ENCODE peak calls at places on chromosomes 6 and 20, in nine cellular contexts. One of them, this sample, is unnamed.

GRCh38 chr20:4171538-4172116 is 156.3 kb upstream of the RNF24 start:
- DNase-seq in Kasumi-1: no peak
- DNase-seq in GM12878: no peak
- DNase-seq in kidney tubule cell: no peak
- DNase-seq in GM10248: no peak
- DNase-seq in fibroblast of villous mesenchyme: no peak
- DNase-seq in DND-41: no peak
- DNase-seq in nucleus accumbens: no peak
- DNase-seq in CD8-positive, alpha-beta memory T cell: no peak
- DNase-seq in this sample: no peak

GRCh38 chr6:135382182-135382628 is 115.3 kb downstream of the AHI1 start:
- DNase-seq in GM12878: peak; percentile 37
- DNase-seq in nucleus accumbens: no peak
- DNase-seq in Kasumi-1: no peak
- DNase-seq in GM10248: peak; percentile 52
- DNase-seq in DND-41: no peak
- DNase-seq in fibroblast of villous mesenchyme: no peak
- DNase-seq in kidney tubule cell: no peak
- DNase-seq in CD8-positive, alpha-beta memory T cell: no peak
- DNase-seq in this sample: no peak

GRCh38 chr6:153392156-153392555 is 261.1 kb upstream of the RGS17 start:
- DNase-seq in kidney tubule cell: peak; percentile 15
- DNase-seq in GM12878: no peak
- DNase-seq in CD8-positive, alpha-beta memory T cell: no peak
- DNase-seq in nucleus accumbens: no peak
- DNase-seq in DND-41: no peak
- DNase-seq in GM10248: no peak
- DNase-seq in Kasumi-1: no peak
- DNase-seq in fibroblast of villous mesenchyme: peak; percentile 8
- DNase-seq in this sample: no peak

GRCh38 chr6:63430985-63431519 is 111.3 kb upstream of the LGSN start:
- DNase-seq in CD8-positive, alpha-beta memory T cell: no peak
- DNase-seq in fibroblast of villous mesenchyme: no peak
- DNase-seq in kidney tubule cell: no peak
- DNase-seq in GM12878: no peak
- DNase-seq in Kasumi-1: no peak
- DNase-seq in DND-41: no peak
- DNase-seq in GM10248: no peak
- DNase-seq in nucleus accumbens: no peak
- DNase-seq in this sample: no peak

GRCh38 chr6:22049002-22049401 is 247.8 kb downstream of the PRL start:
- DNase-seq in fibroblast of villous mesenchyme: peak; percentile 6
- DNase-seq in Kasumi-1: no peak
- DNase-seq in nucleus accumbens: no peak
- DNase-seq in GM12878: no peak
- DNase-seq in CD8-positive, alpha-beta memory T cell: no peak
- DNase-seq in GM10248: no peak
- DNase-seq in kidney tubule cell: peak; percentile 15
- DNase-seq in DND-41: no peak
- DNase-seq in this sample: no peak

GRCh38 chr6:33418690-33419291 is 884 bp upstream of the CUTA start:
- DNase-seq in GM12878: no peak
- DNase-seq in nucleus accumbens: no peak
- DNase-seq in CD8-positive, alpha-beta memory T cell: peak; percentile 65
- DNase-seq in DND-41: no peak
- DNase-seq in Kasumi-1: no peak
- DNase-seq in kidney tubule cell: peak; percentile 30
- DNase-seq in fibroblast of villous mesenchyme: peak; percentile 52
- DNase-seq in GM10248: no peak
- DNase-seq in this sample: no peak

GRCh38 chr6:46042355-46042999 is 26.8 kb upstream of the CLIC5 start:
- DNase-seq in CD8-positive, alpha-beta memory T cell: no peak
- DNase-seq in Kasumi-1: peak; percentile 91
- DNase-seq in kidney tubule cell: peak; percentile 60
- DNase-seq in GM10248: peak; percentile 33
- DNase-seq in fibroblast of villous mesenchyme: peak; percentile 36
- DNase-seq in DND-41: peak; percentile 6
- DNase-seq in nucleus accumbens: no peak
- DNase-seq in GM12878: no peak
- DNase-seq in this sample: peak; percentile 12

GRCh38 chr20:12072221-12072944 is 154.7 kb downstream of the BTBD3 start:
- DNase-seq in GM10248: no peak
- DNase-seq in DND-41: no peak
- DNase-seq in fibroblast of villous mesenchyme: no peak
- DNase-seq in kidney tubule cell: no peak
- DNase-seq in GM12878: no peak
- DNase-seq in Kasumi-1: no peak
- DNase-seq in CD8-positive, alpha-beta memory T cell: no peak
- DNase-seq in nucleus accumbens: no peak
- DNase-seq in this sample: no peak

GRCh38 chr20:53044296-53044695 is 72.1 kb downstream of the TSHZ2 start:
- DNase-seq in GM10248: no peak
- DNase-seq in nucleus accumbens: no peak
- DNase-seq in GM12878: no peak
- DNase-seq in CD8-positive, alpha-beta memory T cell: no peak
- DNase-seq in fibroblast of villous mesenchyme: no peak
- DNase-seq in Kasumi-1: no peak
- DNase-seq in DND-41: no peak
- DNase-seq in kidney tubule cell: no peak
- DNase-seq in this sample: no peak

GRCh38 chr6:38871745-38872568 is 156.8 kb downstream of the DNAH8 start:
- DNase-seq in kidney tubule cell: peak; percentile 49
- DNase-seq in Kasumi-1: peak; percentile 53
- DNase-seq in GM10248: peak; percentile 41
- DNase-seq in DND-41: peak; percentile 68
- DNase-seq in GM12878: no peak
- DNase-seq in nucleus accumbens: peak; percentile 26
- DNase-seq in CD8-positive, alpha-beta memory T cell: peak; percentile 20
- DNase-seq in fibroblast of villous mesenchyme: peak; percentile 45
- DNase-seq in this sample: peak; percentile 55

GRCh38 chr20:39789411-39789810 is 827.3 kb downstream of the DHX35 start:
- DNase-seq in nucleus accumbens: no peak
- DNase-seq in CD8-positive, alpha-beta memory T cell: no peak
- DNase-seq in GM12878: no peak
- DNase-seq in kidney tubule cell: no peak
- DNase-seq in GM10248: no peak
- DNase-seq in fibroblast of villous mesenchyme: no peak
- DNase-seq in DND-41: no peak
- DNase-seq in Kasumi-1: no peak
- DNase-seq in this sample: no peak

GRCh38 chr6:170129691-170130171 is 161.1 kb downstream of the DLL1 start:
- DNase-seq in CD8-positive, alpha-beta memory T cell: no peak
- DNase-seq in fibroblast of villous mesenchyme: no peak
- DNase-seq in DND-41: no peak
- DNase-seq in GM12878: no peak
- DNase-seq in nucleus accumbens: no peak
- DNase-seq in Kasumi-1: no peak
- DNase-seq in GM10248: no peak
- DNase-seq in kidney tubule cell: peak; percentile 25
- DNase-seq in this sample: no peak

GRCh38 chr20:19662638-19662995 is 95.4 kb upstream of the RIN2 start:
- DNase-seq in Kasumi-1: no peak
- DNase-seq in GM10248: no peak
- DNase-seq in kidney tubule cell: no peak
- DNase-seq in fibroblast of villous mesenchyme: no peak
- DNase-seq in DND-41: no peak
- DNase-seq in nucleus accumbens: no peak
- DNase-seq in CD8-positive, alpha-beta memory T cell: no peak
- DNase-seq in GM12878: no peak
- DNase-seq in this sample: no peak

GRCh38 chr6:28315628-28316027 is 20.3 kb downstream of the ZSCAN31 start:
- DNase-seq in DND-41: no peak
- DNase-seq in GM10248: no peak
- DNase-seq in CD8-positive, alpha-beta memory T cell: no peak
- DNase-seq in Kasumi-1: no peak
- DNase-seq in GM12878: no peak
- DNase-seq in kidney tubule cell: no peak
- DNase-seq in nucleus accumbens: no peak
- DNase-seq in fibroblast of villous mesenchyme: no peak
- DNase-seq in this sample: no peak

GRCh38 chr6:131169613-131170012 is 34.3 kb downstream of the AKAP7 start:
- DNase-seq in DND-41: no peak
- DNase-seq in nucleus accumbens: no peak
- DNase-seq in CD8-positive, alpha-beta memory T cell: no peak
- DNase-seq in GM10248: no peak
- DNase-seq in Kasumi-1: no peak
- DNase-seq in fibroblast of villous mesenchyme: no peak
- DNase-seq in GM12878: no peak
- DNase-seq in kidney tubule cell: no peak
- DNase-seq in this sample: no peak

GRCh38 chr20:1555952-1556351 is 1.6 kb downstream of the SIRPD start:
- DNase-seq in nucleus accumbens: no peak
- DNase-seq in GM12878: no peak
- DNase-seq in kidney tubule cell: peak; percentile 2
- DNase-seq in fibroblast of villous mesenchyme: no peak
- DNase-seq in GM10248: no peak
- DNase-seq in Kasumi-1: no peak
- DNase-seq in DND-41: no peak
- DNase-seq in CD8-positive, alpha-beta memory T cell: peak; percentile 9
- DNase-seq in this sample: peak; percentile 22

GRCh38 chr6:74554041-74554440 is 651.8 kb downstream of the COL12A1 start:
- DNase-seq in fibroblast of villous mesenchyme: no peak
- DNase-seq in nucleus accumbens: no peak
- DNase-seq in kidney tubule cell: no peak
- DNase-seq in Kasumi-1: no peak
- DNase-seq in GM12878: no peak
- DNase-seq in DND-41: no peak
- DNase-seq in GM10248: no peak
- DNase-seq in CD8-positive, alpha-beta memory T cell: no peak
- DNase-seq in this sample: no peak

GRCh38 chr6:150922137-150922536 is 56.6 kb downstream of the MTHFD1L start:
- DNase-seq in CD8-positive, alpha-beta memory T cell: no peak
- DNase-seq in fibroblast of villous mesenchyme: no peak
- DNase-seq in GM12878: no peak
- DNase-seq in nucleus accumbens: no peak
- DNase-seq in Kasumi-1: no peak
- DNase-seq in GM10248: no peak
- DNase-seq in DND-41: no peak
- DNase-seq in kidney tubule cell: peak; percentile 35
- DNase-seq in this sample: no peak

GRCh38 chr6:34630040-34630439 is 66.5 kb downstream of the ILRUN start:
- DNase-seq in fibroblast of villous mesenchyme: peak; percentile 94
- DNase-seq in CD8-positive, alpha-beta memory T cell: no peak
- DNase-seq in nucleus accumbens: no peak
- DNase-seq in GM10248: no peak
- DNase-seq in Kasumi-1: no peak
- DNase-seq in kidney tubule cell: peak; percentile 88
- DNase-seq in GM12878: no peak
- DNase-seq in DND-41: no peak
- DNase-seq in this sample: no peak

GRCh38 chr6:156350337-156350736 is 426.8 kb upstream of the ARID1B start:
- DNase-seq in CD8-positive, alpha-beta memory T cell: no peak
- DNase-seq in GM10248: no peak
- DNase-seq in GM12878: no peak
- DNase-seq in nucleus accumbens: no peak
- DNase-seq in fibroblast of villous mesenchyme: no peak
- DNase-seq in Kasumi-1: no peak
- DNase-seq in DND-41: no peak
- DNase-seq in kidney tubule cell: no peak
- DNase-seq in this sample: no peak

GRCh38 chr6:129029778-129030177 is 146.8 kb downstream of the LAMA2 start:
- DNase-seq in fibroblast of villous mesenchyme: peak; percentile 23
- DNase-seq in GM12878: no peak
- DNase-seq in GM10248: no peak
- DNase-seq in kidney tubule cell: no peak
- DNase-seq in CD8-positive, alpha-beta memory T cell: no peak
- DNase-seq in Kasumi-1: no peak
- DNase-seq in nucleus accumbens: no peak
- DNase-seq in DND-41: no peak
- DNase-seq in this sample: no peak

GRCh38 chr20:17504898-17505663 is 26.1 kb downstream of the BFSP1 start:
- DNase-seq in fibroblast of villous mesenchyme: peak; percentile 74
- DNase-seq in CD8-positive, alpha-beta memory T cell: peak; percentile 64
- DNase-seq in kidney tubule cell: peak; percentile 68
- DNase-seq in nucleus accumbens: no peak
- DNase-seq in Kasumi-1: peak; percentile 86
- DNase-seq in GM12878: peak; percentile 25
- DNase-seq in GM10248: peak; percentile 73
- DNase-seq in DND-41: peak; percentile 15
- DNase-seq in this sample: peak; percentile 58

GRCh38 chr20:53215166-53215565 is 243.0 kb downstream of the TSHZ2 start:
- DNase-seq in DND-41: no peak
- DNase-seq in nucleus accumbens: no peak
- DNase-seq in CD8-positive, alpha-beta memory T cell: no peak
- DNase-seq in fibroblast of villous mesenchyme: no peak
- DNase-seq in GM10248: no peak
- DNase-seq in GM12878: no peak
- DNase-seq in kidney tubule cell: no peak
- DNase-seq in Kasumi-1: no peak
- DNase-seq in this sample: no peak

GRCh38 chr6:25692472-25692871 is 40.5 kb downstream of the SCGN start:
- DNase-seq in GM10248: no peak
- DNase-seq in DND-41: no peak
- DNase-seq in nucleus accumbens: no peak
- DNase-seq in kidney tubule cell: peak; percentile 64
- DNase-seq in GM12878: no peak
- DNase-seq in fibroblast of villous mesenchyme: no peak
- DNase-seq in Kasumi-1: no peak
- DNase-seq in CD8-positive, alpha-beta memory T cell: no peak
- DNase-seq in this sample: no peak

GRCh38 chr6:7687145-7688113 is 38.5 kb upstream of the BMP6 start:
- DNase-seq in nucleus accumbens: no peak
- DNase-seq in CD8-positive, alpha-beta memory T cell: no peak
- DNase-seq in fibroblast of villous mesenchyme: no peak
- DNase-seq in GM12878: no peak
- DNase-seq in DND-41: no peak
- DNase-seq in Kasumi-1: no peak
- DNase-seq in kidney tubule cell: no peak
- DNase-seq in GM10248: no peak
- DNase-seq in this sample: no peak

GRCh38 chr6:124742971-124743370 is 219.3 kb upstream of the RNF217 start:
- DNase-seq in Kasumi-1: no peak
- DNase-seq in CD8-positive, alpha-beta memory T cell: no peak
- DNase-seq in GM12878: no peak
- DNase-seq in kidney tubule cell: no peak
- DNase-seq in GM10248: no peak
- DNase-seq in DND-41: no peak
- DNase-seq in nucleus accumbens: no peak
- DNase-seq in fibroblast of villous mesenchyme: peak; percentile 12
- DNase-seq in this sample: no peak